ENCODE peak calls at places on chromosome 13, in five cellular contexts. One of them, this sample, is unnamed.

GRCh38 chr13:53159439-53159838 is 130.8 kb downstream of the OLFM4 start:
- DNase-seq in SK-N-SH: no peak
- DNase-seq in IMR-90: no peak
- DNase-seq in K562: no peak
- DNase-seq in GM12878: no peak
- DNase-seq in this sample: no peak

GRCh38 chr13:43686557-43686956 is 100.2 kb downstream of the ENOX1 start:
- DNase-seq in SK-N-SH: peak
- DNase-seq in IMR-90: peak
- DNase-seq in K562: no peak
- DNase-seq in GM12878: no peak
- DNase-seq in this sample: peak

GRCh38 chr13:18992791-18993190 is 188.8 kb downstream of the TUBA3C start:
- DNase-seq in SK-N-SH: no peak
- DNase-seq in IMR-90: no peak
- DNase-seq in K562: no peak
- DNase-seq in GM12878: no peak
- DNase-seq in this sample: no peak

GRCh38 chr13:32135655-32136054 is 104.1 kb downstream of the FRY start:
- DNase-seq in SK-N-SH: no peak
- DNase-seq in IMR-90: peak
- DNase-seq in K562: no peak
- DNase-seq in GM12878: no peak
- DNase-seq in this sample: no peak

GRCh38 chr13:51221108-51221507 is 1.1 kb upstream of the FAM124A start:
- DNase-seq in SK-N-SH: no peak
- DNase-seq in IMR-90: no peak
- DNase-seq in K562: no peak
- DNase-seq in GM12878: no peak
- DNase-seq in this sample: no peak

GRCh38 chr13:78047151-78047550 is 128.5 kb upstream of the EDNRB start:
- DNase-seq in SK-N-SH: no peak
- DNase-seq in IMR-90: no peak
- DNase-seq in K562: no peak
- DNase-seq in GM12878: no peak
- DNase-seq in this sample: no peak

GRCh38 chr13:29817604-29818378 is 32.6 kb downstream of the UBL3 start:
- DNase-seq in SK-N-SH: peak
- DNase-seq in IMR-90: peak
- DNase-seq in K562: no peak
- DNase-seq in GM12878: peak
- DNase-seq in this sample: no peak

GRCh38 chr13:47680752-47681151 is 320.3 kb downstream of the SUCLA2 start:
- DNase-seq in SK-N-SH: no peak
- DNase-seq in IMR-90: peak
- DNase-seq in K562: no peak
- DNase-seq in GM12878: no peak
- DNase-seq in this sample: no peak

GRCh38 chr13:54611400-54611799 is 1582.8 kb downstream of the OLFM4 start:
- DNase-seq in SK-N-SH: no peak
- DNase-seq in IMR-90: no peak
- DNase-seq in K562: no peak
- DNase-seq in GM12878: no peak
- DNase-seq in this sample: no peak

GRCh38 chr13:37076818-37077217 is 17.3 kb upstream of the SUPT20H start:
- DNase-seq in SK-N-SH: no peak
- DNase-seq in IMR-90: no peak
- DNase-seq in K562: no peak
- DNase-seq in GM12878: no peak
- DNase-seq in this sample: no peak

GRCh38 chr13:34107814-34108213 is 289.9 kb downstream of the RFC3 start:
- DNase-seq in SK-N-SH: no peak
- DNase-seq in IMR-90: no peak
- DNase-seq in K562: no peak
- DNase-seq in GM12878: no peak
- DNase-seq in this sample: no peak

GRCh38 chr13:97751477-97751876 is 202.0 kb upstream of the IPO5 start:
- DNase-seq in SK-N-SH: no peak
- DNase-seq in IMR-90: no peak
- DNase-seq in K562: no peak
- DNase-seq in GM12878: no peak
- DNase-seq in this sample: no peak

GRCh38 chr13:75857291-75857690 is 221.2 kb downstream of the LMO7 start:
- DNase-seq in SK-N-SH: no peak
- DNase-seq in IMR-90: no peak
- DNase-seq in K562: no peak
- DNase-seq in GM12878: no peak
- DNase-seq in this sample: no peak

GRCh38 chr13:67230774-67231480 is 791 bp upstream of the PCDH9 start:
- DNase-seq in SK-N-SH: peak
- DNase-seq in IMR-90: peak
- DNase-seq in K562: peak
- DNase-seq in GM12878: no peak
- DNase-seq in this sample: peak

GRCh38 chr13:24512208-24513068 is at the start of gene PARP4:
- DNase-seq in SK-N-SH: peak
- DNase-seq in IMR-90: peak
- DNase-seq in K562: peak
- DNase-seq in GM12878: peak
- DNase-seq in this sample: peak

GRCh38 chr13:53012707-53013106 is 15.9 kb upstream of the OLFM4 start:
- DNase-seq in SK-N-SH: no peak
- DNase-seq in IMR-90: no peak
- DNase-seq in K562: no peak
- DNase-seq in GM12878: no peak
- DNase-seq in this sample: no peak

GRCh38 chr13:107827840-107828549 is 387.3 kb downstream of the LIG4 start:
- DNase-seq in SK-N-SH: peak
- DNase-seq in IMR-90: no peak
- DNase-seq in K562: no peak
- DNase-seq in GM12878: no peak
- DNase-seq in this sample: no peak

GRCh38 chr13:31898383-31899071 is 133.0 kb upstream of the FRY start:
- DNase-seq in SK-N-SH: no peak
- DNase-seq in IMR-90: no peak
- DNase-seq in K562: no peak
- DNase-seq in GM12878: no peak
- DNase-seq in this sample: no peak

GRCh38 chr13:50915562-50915961 is 6.0 kb downstream of the RNASEH2B start:
- DNase-seq in SK-N-SH: no peak
- DNase-seq in IMR-90: no peak
- DNase-seq in K562: peak
- DNase-seq in GM12878: no peak
- DNase-seq in this sample: no peak

GRCh38 chr13:76868451-76868850 is 17.8 kb downstream of the KCTD12 start:
- DNase-seq in SK-N-SH: no peak
- DNase-seq in IMR-90: no peak
- DNase-seq in K562: no peak
- DNase-seq in GM12878: no peak
- DNase-seq in this sample: no peak

GRCh38 chr13:44364601-44365000 is 9.0 kb upstream of the SERP2 start:
- DNase-seq in SK-N-SH: no peak
- DNase-seq in IMR-90: peak
- DNase-seq in K562: no peak
- DNase-seq in GM12878: no peak
- DNase-seq in this sample: no peak

GRCh38 chr13:73608731-73609485 is 525.3 kb downstream of the KLF12 start:
- DNase-seq in SK-N-SH: no peak
- DNase-seq in IMR-90: no peak
- DNase-seq in K562: no peak
- DNase-seq in GM12878: no peak
- DNase-seq in this sample: no peak

GRCh38 chr13:19940106-19940505 is 18.4 kb upstream of the ZMYM2 start:
- DNase-seq in SK-N-SH: no peak
- DNase-seq in IMR-90: no peak
- DNase-seq in K562: no peak
- DNase-seq in GM12878: no peak
- DNase-seq in this sample: no peak

GRCh38 chr13:64925727-64926126 is 2304.4 kb downstream of the PCDH9 start:
- DNase-seq in SK-N-SH: no peak
- DNase-seq in IMR-90: no peak
- DNase-seq in K562: no peak
- DNase-seq in GM12878: no peak
- DNase-seq in this sample: no peak

GRCh38 chr13:78786399-78786879 is 127.5 kb upstream of the OBI1 start:
- DNase-seq in SK-N-SH: no peak
- DNase-seq in IMR-90: no peak
- DNase-seq in K562: no peak
- DNase-seq in GM12878: no peak
- DNase-seq in this sample: no peak

GRCh38 chr13:27353166-27353583 is 71.2 kb upstream of the GTF3A start:
- DNase-seq in SK-N-SH: no peak
- DNase-seq in IMR-90: peak
- DNase-seq in K562: no peak
- DNase-seq in GM12878: peak
- DNase-seq in this sample: no peak

GRCh38 chr13:30421093-30422055 is 919 bp upstream of the UBE2L5 start:
- DNase-seq in SK-N-SH: peak
- DNase-seq in IMR-90: peak
- DNase-seq in K562: peak
- DNase-seq in GM12878: no peak
- DNase-seq in this sample: peak

GRCh38 chr13:47474845-47475244 is 526.2 kb downstream of the SUCLA2 start:
- DNase-seq in SK-N-SH: no peak
- DNase-seq in IMR-90: no peak
- DNase-seq in K562: no peak
- DNase-seq in GM12878: no peak
- DNase-seq in this sample: no peak

GRCh38 chr13:31878495-31878894 is 139.2 kb downstream of the RXFP2 start:
- DNase-seq in SK-N-SH: no peak
- DNase-seq in IMR-90: no peak
- DNase-seq in K562: no peak
- DNase-seq in GM12878: no peak
- DNase-seq in this sample: no peak

GRCh38 chr13:85825454-85825853 is 26.2 kb upstream of the SLITRK6 start:
- DNase-seq in SK-N-SH: no peak
- DNase-seq in IMR-90: peak
- DNase-seq in K562: no peak
- DNase-seq in GM12878: no peak
- DNase-seq in this sample: no peak

GRCh38 chr13:51913421-51914136 is 51.8 kb downstream of the CCDC70 start:
- DNase-seq in SK-N-SH: peak
- DNase-seq in IMR-90: no peak
- DNase-seq in K562: no peak
- DNase-seq in GM12878: no peak
- DNase-seq in this sample: no peak

DNA sequence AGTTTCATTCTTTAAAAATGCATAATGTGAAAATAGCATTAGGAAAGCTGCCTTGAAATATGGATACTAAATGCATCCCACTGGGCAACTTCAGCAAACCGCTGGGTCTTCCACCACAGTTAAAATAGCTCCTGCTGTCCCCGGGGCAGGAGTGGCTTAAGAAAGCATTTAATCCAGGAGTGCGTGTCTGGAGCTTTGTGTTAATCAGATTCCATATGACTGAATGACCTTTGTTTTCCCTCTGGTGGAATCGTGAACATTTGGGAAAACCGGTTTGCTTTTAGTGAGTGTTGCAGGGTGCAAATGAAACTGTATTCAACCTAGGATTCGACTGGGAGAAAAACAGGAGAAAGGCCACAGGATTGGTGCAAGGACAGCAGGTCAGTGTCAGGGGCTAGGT is 237.6 kb upstream of the MAB21L1 start:
- DNase-seq in SK-N-SH: peak
- DNase-seq in IMR-90: no peak
- DNase-seq in K562: no peak
- DNase-seq in GM12878: no peak
- DNase-seq in this sample: no peak
- TF ChIP-seq RCOR1 in SK-N-SH: no peak
- TF ChIP-seq RCOR1 in IMR-90: no peak
- TF ChIP-seq RCOR1 in K562: no peak
- TF ChIP-seq RCOR1 in GM12878: no peak
- TF ChIP-seq RCOR1 in this sample: no peak

GRCh38 chr13:41763772-41764171 is 197.1 kb downstream of the VWA8 start:
- DNase-seq in SK-N-SH: no peak
- DNase-seq in IMR-90: no peak
- DNase-seq in K562: peak
- DNase-seq in GM12878: no peak
- DNase-seq in this sample: no peak
- TF ChIP-seq RCOR1 in SK-N-SH: no peak
- TF ChIP-seq RCOR1 in IMR-90: no peak
- TF ChIP-seq RCOR1 in K562: no peak
- TF ChIP-seq RCOR1 in GM12878: no peak
- TF ChIP-seq RCOR1 in this sample: no peak

DNA sequence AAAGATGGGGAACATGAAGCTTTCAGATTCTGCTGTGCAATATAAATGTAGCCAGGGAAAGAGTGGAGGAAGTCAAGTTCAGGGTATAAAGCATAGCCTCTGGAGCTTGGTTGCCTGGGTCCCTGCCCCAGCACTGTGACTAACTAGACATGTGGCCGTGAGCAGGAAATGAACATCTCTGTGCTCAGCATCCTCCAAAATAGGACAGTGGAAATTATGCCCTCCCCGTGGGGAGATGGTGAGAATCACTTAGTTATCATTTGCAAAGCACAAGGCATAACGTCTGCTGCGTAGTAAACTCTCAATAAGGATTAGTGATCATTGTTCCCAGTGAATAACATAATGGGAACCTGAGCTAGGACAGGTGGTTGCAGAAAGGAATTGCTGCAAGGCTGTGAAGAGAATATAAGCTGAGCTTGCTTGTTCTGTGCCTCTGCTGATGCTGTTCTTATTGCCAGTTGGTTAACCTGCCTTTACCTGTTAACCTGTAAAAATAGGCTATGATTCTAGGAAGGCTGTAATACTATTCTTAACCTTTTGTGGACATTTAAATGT is 441.0 kb downstream of the COG6 start:
- DNase-seq in SK-N-SH: no peak
- DNase-seq in IMR-90: no peak
- DNase-seq in K562: no peak
- DNase-seq in GM12878: no peak
- DNase-seq in this sample: no peak
- TF ChIP-seq RCOR1 in SK-N-SH: no peak
- TF ChIP-seq RCOR1 in IMR-90: no peak
- TF ChIP-seq RCOR1 in K562: no peak
- TF ChIP-seq RCOR1 in GM12878: no peak
- TF ChIP-seq RCOR1 in this sample: no peak

GRCh38 chr13:110907301-110907700 is 7.6 kb downstream of the ANKRD10 start:
- DNase-seq in SK-N-SH: no peak
- DNase-seq in IMR-90: no peak
- DNase-seq in K562: no peak
- DNase-seq in GM12878: no peak
- DNase-seq in this sample: no peak
- TF ChIP-seq RCOR1 in SK-N-SH: no peak
- TF ChIP-seq RCOR1 in IMR-90: no peak
- TF ChIP-seq RCOR1 in K562: no peak
- TF ChIP-seq RCOR1 in GM12878: no peak
- TF ChIP-seq RCOR1 in this sample: no peak